ENCODE peak calls at places on chromosomes 4 and X, in eight cellular contexts. P is CD4-positive, alpha-beta memory T cell; V is fibroblast of pulmonary artery; M is tibial artery; H is A673; X is mucosa of descending colon; Z is Panc1; A is upper lobe of left lung. C is an unnamed sample.

GRCh38 chrX:137051978-137052640 is 18.3 kb upstream of the GPR101 start:
- DNase-seq in P (peak; percentile 76), V (peak; percentile 47), M (no peak), H (peak; percentile 81), X (peak; percentile 65), Z (peak; percentile 8), A (peak; percentile 47), C (peak; percentile 48)

GRCh38 chr4:98661356-98662054 is 3.1 kb upstream of the TSPAN5 start:
- DNase-seq in P (no peak), V (no peak), M (no peak), H (no peak), X (no peak), Z (no peak), A (peak; percentile 33), C (no peak)

GRCh38 chrX:24145340-24146186 is 4.0 kb upstream of the ZFX start:
- DNase-seq in P (no peak), V (peak; percentile 38), M (no peak), H (peak; percentile 37), X (no peak), Z (no peak), A (no peak), C (peak; percentile 39)

GRCh38 chrX:135295944-135296305 is 13.4 kb upstream of the ETDC start:
- DNase-seq in P (no peak), V (no peak), M (no peak), H (no peak), X (no peak), Z (no peak), A (no peak), C (no peak)

GRCh38 chrX:54423161-54423888 is 16.9 kb upstream of the TSR2 start:
- DNase-seq in P (no peak), V (peak; percentile 10), M (no peak), H (no peak), X (peak; percentile 2), Z (no peak), A (no peak), C (peak; percentile 19)

GRCh38 chr4:118773082-118773792 is 62.7 kb downstream of the SEC24D start:
- DNase-seq in P (no peak), V (no peak), M (no peak), H (no peak), X (no peak), Z (no peak), A (no peak), C (no peak)

GRCh38 chrX:136190038-136190437 is 42.7 kb downstream of the FHL1 start:
- DNase-seq in P (no peak), V (no peak), M (no peak), H (no peak), X (no peak), Z (no peak), A (no peak), C (no peak)

GRCh38 chr4:156771171-156771837 is 200.3 kb downstream of the PDGFC start:
- DNase-seq in P (no peak), V (peak; percentile 78), M (no peak), H (peak; percentile 96), X (no peak), Z (no peak), A (peak; percentile 55), C (peak; percentile 69)

GRCh38 chrX:136627381-136627780 is 20.6 kb upstream of the CD40LG start:
- DNase-seq in P (peak; percentile 59), V (no peak), M (no peak), H (no peak), X (no peak), Z (no peak), A (no peak), C (no peak)

GRCh38 chr4:176498857-176499256 is 179.1 kb downstream of the SPCS3 start:
- DNase-seq in P (no peak), V (peak; percentile 28), M (no peak), H (no peak), X (no peak), Z (no peak), A (no peak), C (peak; percentile 52)

GRCh38 chr4:6331468-6331867 is 61.8 kb downstream of the WFS1 start:
- DNase-seq in P (no peak), V (no peak), M (no peak), H (no peak), X (no peak), Z (no peak), A (no peak), C (no peak)

GRCh38 chrX:54066841-54067240 is 22.6 kb upstream of the PHF8 start:
- DNase-seq in P (no peak), V (peak; percentile 14), M (no peak), H (no peak), X (no peak), Z (no peak), A (no peak), C (peak; percentile 27)

GRCh38 chr4:139617702-139618490 is 47.7 kb upstream of the MGST2 start:
- DNase-seq in P (no peak), V (peak; percentile 31), M (no peak), H (peak; percentile 64), X (no peak), Z (no peak), A (no peak), C (peak; percentile 38)

DNA sequence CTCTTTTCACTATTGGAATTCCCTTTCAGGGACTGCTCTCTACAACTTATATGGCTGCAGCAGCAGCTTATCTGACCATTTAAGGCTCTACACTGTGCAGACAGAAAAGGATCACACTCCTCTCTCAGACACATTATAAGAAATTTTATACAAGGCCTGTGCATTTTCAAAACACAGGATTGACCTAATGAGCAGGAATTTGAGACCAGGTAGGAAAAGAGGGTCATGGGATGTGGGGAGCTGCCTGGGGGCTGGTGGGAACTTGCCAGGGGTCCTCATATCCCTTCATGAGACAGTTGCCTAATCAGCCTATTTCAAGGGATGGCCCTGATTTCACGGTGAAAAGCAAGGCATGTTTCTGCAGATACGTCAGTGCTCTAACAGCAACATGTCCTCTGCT is 77.1 kb downstream of the SORBS2 start:
- DNase-seq in P (no peak), V (no peak), M (no peak), H (no peak), X (no peak), Z (no peak), A (no peak), C (no peak)
- H3K4me3 ChIP-seq in P (no peak overlapping the region), V (no peak overlapping the region), M (no peak overlapping the region), H (no peak overlapping the region), X (no peak overlapping the region), Z (no peak overlapping the region), A (no peak overlapping the region), C (no peak overlapping the region)

DNA sequence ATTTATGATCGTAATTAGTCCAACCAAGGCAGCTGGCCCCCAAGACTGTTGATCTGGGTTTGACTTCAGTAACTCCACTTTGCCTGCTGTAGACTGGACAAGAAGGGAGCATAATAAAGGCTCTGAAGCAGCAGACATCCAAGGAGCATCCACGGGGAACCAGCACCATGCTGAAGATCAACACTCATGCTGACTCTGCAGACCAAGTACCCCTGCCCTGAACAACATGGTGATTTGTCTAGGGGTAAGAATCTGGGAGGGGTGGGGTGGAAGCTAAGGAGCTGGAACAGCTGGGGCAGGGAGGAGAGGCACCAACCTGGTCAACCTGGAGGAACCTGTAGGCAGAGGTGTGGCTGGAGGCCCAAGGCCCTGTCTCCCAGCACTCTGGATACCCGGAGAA is 2.1 kb downstream of the TEC start:
- DNase-seq in P (no peak), V (no peak), M (no peak), H (no peak), X (no peak), Z (no peak), A (no peak), C (no peak)
- H3K4me3 ChIP-seq in P (no peak overlapping the region), V (no peak overlapping the region), M (no peak overlapping the region), H (no peak overlapping the region), X (no peak overlapping the region), Z (no peak overlapping the region), A (no peak overlapping the region), C (no peak overlapping the region)

GRCh38 chrX:78106651-78106986 is 2.6 kb downstream of the PGK1 start:
- DNase-seq in P (no peak), V (no peak), M (no peak), H (no peak), X (no peak), Z (no peak), A (no peak), C (no peak)
- H3K4me3 ChIP-seq in P (peak overlapping the region; percentile 62), V (peak overlapping the region; percentile 92), M (peak overlapping the region; percentile 77), H (peak overlapping the region; percentile 81), X (no peak overlapping the region), Z (peak overlapping the region; percentile 98), A (no peak overlapping the region), C (no peak overlapping the region)

DNA sequence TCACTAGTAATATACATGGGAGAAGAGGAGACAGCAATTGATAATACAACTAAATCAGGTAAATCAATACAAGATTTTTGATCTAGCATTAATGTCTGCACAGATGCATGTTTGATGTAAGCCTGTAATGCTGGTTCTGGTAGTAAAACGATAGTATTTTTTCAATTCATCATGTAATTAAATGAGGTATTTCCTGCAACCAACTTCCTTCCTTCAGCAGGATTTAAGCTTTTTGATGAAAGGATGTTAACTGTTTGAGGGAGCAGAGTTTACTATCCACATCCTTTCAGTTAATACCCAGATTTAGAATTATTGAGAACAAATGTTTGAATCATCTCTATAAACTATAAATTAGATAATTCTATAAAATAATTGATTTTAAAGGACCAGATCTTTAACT is 31.4 kb upstream of the NFKB1 start:
- DNase-seq in P (peak; percentile 26), V (no peak), M (no peak), H (peak; percentile 76), X (no peak), Z (no peak), A (no peak), C (no peak)
- H3K4me3 ChIP-seq in P (no peak overlapping the region), V (no peak overlapping the region), M (no peak overlapping the region), H (no peak overlapping the region), X (no peak overlapping the region), Z (no peak overlapping the region), A (no peak overlapping the region), C (no peak overlapping the region)

DNA sequence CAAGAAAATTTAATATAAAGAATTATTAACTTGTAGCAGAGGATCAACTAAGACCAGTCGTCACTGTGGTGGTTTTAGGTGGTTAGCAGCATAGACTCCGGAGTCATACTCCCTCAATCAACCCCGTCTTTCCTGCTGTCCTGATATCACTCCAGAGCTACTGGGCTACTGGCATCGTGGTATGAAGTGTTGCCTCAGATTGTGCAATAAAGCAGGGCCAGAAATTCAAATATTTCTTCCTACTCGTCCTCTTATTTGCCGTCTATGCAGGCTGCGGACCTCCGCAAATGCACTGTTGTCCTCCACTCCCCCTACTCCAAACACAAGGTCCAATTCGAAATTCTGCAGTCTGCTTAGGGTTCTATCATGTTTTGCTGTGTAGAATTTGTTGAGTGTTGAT is 1.2 kb upstream of the MAGEA10 start:
- DNase-seq in P (no peak), V (no peak), M (no peak), H (no peak), X (no peak), Z (no peak), A (no peak), C (no peak)
- H3K4me3 ChIP-seq in P (no peak overlapping the region), V (no peak overlapping the region), M (no peak overlapping the region), H (no peak overlapping the region), X (no peak overlapping the region), Z (no peak overlapping the region), A (no peak overlapping the region), C (no peak overlapping the region)

DNA sequence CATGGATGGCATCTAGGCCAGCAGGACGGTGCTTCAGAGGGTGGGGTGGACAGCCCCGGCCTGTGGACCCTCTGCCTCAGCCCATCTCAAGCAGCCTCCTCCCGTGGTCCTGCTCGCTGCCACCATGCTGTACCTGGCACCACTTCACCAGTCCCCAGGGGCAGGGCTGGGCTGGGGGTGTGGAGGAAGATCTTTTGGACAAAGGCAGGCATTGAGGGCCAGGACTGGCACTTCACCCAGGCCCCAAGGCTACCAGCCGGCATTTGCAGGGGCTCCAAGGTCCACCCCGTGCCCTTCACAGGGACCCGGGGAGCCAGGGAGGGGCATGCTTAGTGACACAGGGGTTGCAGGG is 713 bp downstream of the PLXNB3 start:
- DNase-seq in P (no peak), V (no peak), M (no peak), H (no peak), X (no peak), Z (no peak), A (no peak), C (no peak)
- H3K4me3 ChIP-seq in P (no peak overlapping the region), V (peak overlapping the region; percentile 55), M (peak overlapping the region; percentile 44), H (no peak overlapping the region), X (no peak overlapping the region), Z (peak overlapping the region; percentile 30), A (no peak overlapping the region), C (no peak overlapping the region)

C was measured in choroid plexus epithelial cell.